ENCODE peak calls at places on chromosomes 11 and 22, in five cellular contexts. One of them, this sample, is unnamed.

GRCh38 chr11:93169950-93170561 is 27.7 kb downstream of the SLC36A4 start:
- DNase-seq in NCI-H446: no peak
- DNase-seq in stimulated activated CD4-positive, alpha-beta T cell treated with anti-CD3 and anti-CD28 coated beads, Interleukin-1b, Interleukin-23, amount 100 ng/mL, for 48 hours: no peak
- DNase-seq in GM03348: peak; percentile 22
- DNase-seq in upper lobe of right lung: no peak
- DNase-seq in this sample: peak; percentile 74

GRCh38 chr22:30830907-30831306 is 136.2 kb downstream of the OSBP2 start:
- DNase-seq in stimulated activated CD4-positive, alpha-beta T cell treated with anti-CD3 and anti-CD28 coated beads, Interleukin-1b, Interleukin-23, amount 100 ng/mL, for 48 hours: no peak
- DNase-seq in GM03348: peak; percentile 87
- DNase-seq in NCI-H446: peak; percentile 49
- DNase-seq in upper lobe of right lung: no peak
- DNase-seq in this sample: no peak

GRCh38 chr11:33891714-33892327 is at the start of gene LMO2:
- DNase-seq in GM03348: no peak
- DNase-seq in NCI-H446: peak; percentile 88
- DNase-seq in upper lobe of right lung: no peak
- DNase-seq in stimulated activated CD4-positive, alpha-beta T cell treated with anti-CD3 and anti-CD28 coated beads, Interleukin-1b, Interleukin-23, amount 100 ng/mL, for 48 hours: no peak
- DNase-seq in this sample: no peak

GRCh38 chr11:76686261-76687079 is 15.9 kb upstream of the LRRC32 start:
- DNase-seq in GM03348: no peak
- DNase-seq in stimulated activated CD4-positive, alpha-beta T cell treated with anti-CD3 and anti-CD28 coated beads, Interleukin-1b, Interleukin-23, amount 100 ng/mL, for 48 hours: no peak
- DNase-seq in upper lobe of right lung: no peak
- DNase-seq in NCI-H446: no peak
- DNase-seq in this sample: no peak

GRCh38 chr22:23649071-23649501 is 17.0 kb upstream of the DRICH1 start:
- DNase-seq in NCI-H446: no peak
- DNase-seq in upper lobe of right lung: peak; percentile 50
- DNase-seq in GM03348: no peak
- DNase-seq in stimulated activated CD4-positive, alpha-beta T cell treated with anti-CD3 and anti-CD28 coated beads, Interleukin-1b, Interleukin-23, amount 100 ng/mL, for 48 hours: no peak
- DNase-seq in this sample: no peak

GRCh38 chr22:32811788-32812187 is 10.3 kb downstream of the TIMP3 start:
- DNase-seq in NCI-H446: no peak
- DNase-seq in upper lobe of right lung: no peak
- DNase-seq in stimulated activated CD4-positive, alpha-beta T cell treated with anti-CD3 and anti-CD28 coated beads, Interleukin-1b, Interleukin-23, amount 100 ng/mL, for 48 hours: no peak
- DNase-seq in GM03348: no peak
- DNase-seq in this sample: no peak

GRCh38 chr22:35132568-35132967 is 66.6 kb downstream of the ISX start:
- DNase-seq in NCI-H446: no peak
- DNase-seq in GM03348: no peak
- DNase-seq in upper lobe of right lung: no peak
- DNase-seq in stimulated activated CD4-positive, alpha-beta T cell treated with anti-CD3 and anti-CD28 coated beads, Interleukin-1b, Interleukin-23, amount 100 ng/mL, for 48 hours: no peak
- DNase-seq in this sample: no peak

GRCh38 chr11:69285091-69285490 is 8.9 kb upstream of the MYEOV start:
- DNase-seq in stimulated activated CD4-positive, alpha-beta T cell treated with anti-CD3 and anti-CD28 coated beads, Interleukin-1b, Interleukin-23, amount 100 ng/mL, for 48 hours: no peak
- DNase-seq in GM03348: no peak
- DNase-seq in NCI-H446: no peak
- DNase-seq in upper lobe of right lung: no peak
- DNase-seq in this sample: no peak

This sample was measured in Karpas-422.